ENCODE peak calls at places on chromosomes 1 and 21, in five cellular contexts. One of them, this sample, is unnamed. For H3K4me1, the result is how much of the 10 kb centered on the place peaks cover.

GRCh38 chr1:181083842-181084605 is 4.5 kb upstream of the IER5 start:
- DNase-seq in adrenal gland: peak
- DNase-seq in stomach: peak
- DNase-seq in tibial nerve: peak
- DNase-seq in prostate gland: no peak
- DNase-seq in this sample: no peak

GRCh38 chr21:14554948-14555347 is 8.8 kb upstream of the SAMSN1 start:
- DNase-seq in adrenal gland: no peak
- DNase-seq in stomach: no peak
- DNase-seq in tibial nerve: no peak
- DNase-seq in prostate gland: no peak
- DNase-seq in this sample: no peak

GRCh38 chr1:18870325-18870865 is 10.9 kb upstream of the TAS1R2 start:
- DNase-seq in adrenal gland: no peak
- DNase-seq in stomach: peak
- DNase-seq in tibial nerve: no peak
- DNase-seq in prostate gland: no peak
- DNase-seq in this sample: no peak

GRCh38 chr1:202589190-202589680 is 121.0 kb downstream of the SYT2 start:
- DNase-seq in adrenal gland: peak
- DNase-seq in stomach: peak
- DNase-seq in tibial nerve: peak
- DNase-seq in prostate gland: no peak
- DNase-seq in this sample: peak

GRCh38 chr1:227003163-227003562 is 63.1 kb downstream of the COQ8A start:
- DNase-seq in adrenal gland: no peak
- DNase-seq in stomach: no peak
- DNase-seq in tibial nerve: no peak
- DNase-seq in prostate gland: no peak
- DNase-seq in this sample: no peak

GRCh38 chr1:191993549-191993948 is 164.7 kb upstream of the RGS18 start:
- DNase-seq in adrenal gland: no peak
- DNase-seq in stomach: no peak
- DNase-seq in tibial nerve: no peak
- DNase-seq in prostate gland: no peak
- DNase-seq in this sample: no peak

GRCh38 chr1:185694081-185694480 is 40.1 kb upstream of the HMCN1 start:
- DNase-seq in adrenal gland: peak
- DNase-seq in stomach: no peak
- DNase-seq in tibial nerve: no peak
- DNase-seq in prostate gland: no peak
- DNase-seq in this sample: no peak

GRCh38 chr1:190168893-190169292 is 308.8 kb downstream of the BRINP3 start:
- DNase-seq in adrenal gland: no peak
- DNase-seq in stomach: no peak
- DNase-seq in tibial nerve: no peak
- DNase-seq in prostate gland: no peak
- DNase-seq in this sample: no peak

GRCh38 chr1:53804791-53805505 is 33.1 kb downstream of the NDC1 start:
- DNase-seq in adrenal gland: no peak
- DNase-seq in stomach: no peak
- DNase-seq in tibial nerve: no peak
- DNase-seq in prostate gland: no peak
- DNase-seq in this sample: no peak

GRCh38 chr1:160777486-160778089 is 18.4 kb upstream of the LY9 start:
- DNase-seq in adrenal gland: no peak
- DNase-seq in stomach: peak
- DNase-seq in tibial nerve: no peak
- DNase-seq in prostate gland: peak
- DNase-seq in this sample: no peak

GRCh38 chr1:4691766-4692405 is 37.5 kb downstream of the AJAP1 start:
- DNase-seq in adrenal gland: no peak
- DNase-seq in stomach: no peak
- DNase-seq in tibial nerve: no peak
- DNase-seq in prostate gland: no peak
- DNase-seq in this sample: no peak

GRCh38 chr1:216499581-216500272 is 76.5 kb upstream of the USH2A start:
- DNase-seq in adrenal gland: no peak
- DNase-seq in stomach: no peak
- DNase-seq in tibial nerve: no peak
- DNase-seq in prostate gland: no peak
- DNase-seq in this sample: no peak

DNA sequence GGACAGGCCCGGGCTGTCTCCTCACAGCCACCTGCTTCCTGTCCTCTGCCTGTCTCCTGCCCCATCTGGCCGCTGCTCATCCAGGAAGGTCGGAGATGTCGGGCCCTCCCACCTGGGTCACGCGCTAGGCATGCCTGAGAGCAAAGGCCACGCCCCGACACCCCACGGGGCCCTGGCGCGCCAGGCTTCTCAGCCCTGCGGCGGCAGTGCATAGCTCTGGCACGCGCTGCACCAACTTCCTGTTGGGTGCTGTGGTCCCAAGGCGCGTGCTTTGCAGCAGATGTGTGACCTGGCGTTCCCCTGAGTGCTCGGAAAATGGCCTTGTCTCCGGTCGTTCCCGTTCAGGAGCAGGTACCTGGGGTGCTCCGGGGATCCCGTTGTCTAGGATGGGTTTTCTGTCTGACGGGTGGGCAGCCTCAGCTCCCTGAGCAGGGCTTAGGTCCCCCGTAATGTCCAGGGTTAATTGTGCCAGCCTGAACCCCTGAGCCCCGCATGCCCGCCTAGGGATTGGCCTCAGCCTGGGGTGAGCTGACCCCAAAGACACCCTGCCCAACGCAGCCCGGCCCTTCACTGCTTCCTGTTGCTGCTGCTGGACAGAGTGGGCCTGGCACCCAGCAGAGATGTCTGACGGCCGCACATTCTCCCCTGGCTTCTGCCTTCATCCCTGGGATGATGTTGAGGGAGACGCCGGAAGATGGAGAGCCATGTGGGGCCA is 19.4 kb upstream of the KCNAB2 start:
- DNase-seq in adrenal gland: peak
- DNase-seq in stomach: peak
- DNase-seq in tibial nerve: peak
- DNase-seq in prostate gland: peak
- DNase-seq in this sample: peak
- TF ChIP-seq POLR2A in adrenal gland: no peak
- TF ChIP-seq POLR2A in stomach: no peak
- TF ChIP-seq POLR2A in tibial nerve: no peak
- TF ChIP-seq POLR2A in prostate gland: peak
- TF ChIP-seq POLR2A in this sample: no peak

GRCh38 chr1:17559618-17560419 is 20.3 kb downstream of the ARHGEF10L start:
- DNase-seq in adrenal gland: no peak
- DNase-seq in stomach: peak
- DNase-seq in tibial nerve: no peak
- DNase-seq in prostate gland: no peak
- DNase-seq in this sample: no peak

GRCh38 chr1:17562375-17562774 is 22.9 kb downstream of the ARHGEF10L start:
- DNase-seq in adrenal gland: no peak
- DNase-seq in stomach: no peak
- DNase-seq in tibial nerve: no peak
- DNase-seq in prostate gland: no peak
- DNase-seq in this sample: no peak

GRCh38 chr1:17558954-17559617 is 19.6 kb downstream of the ARHGEF10L start:
- DNase-seq in adrenal gland: peak
- DNase-seq in stomach: no peak
- DNase-seq in tibial nerve: no peak
- DNase-seq in prostate gland: no peak
- DNase-seq in this sample: no peak

GRCh38 chr1:17561561-17561985 is 22.1 kb downstream of the ARHGEF10L start:
- DNase-seq in adrenal gland: peak
- DNase-seq in stomach: peak
- DNase-seq in tibial nerve: no peak
- DNase-seq in prostate gland: no peak
- DNase-seq in this sample: no peak

DNA sequence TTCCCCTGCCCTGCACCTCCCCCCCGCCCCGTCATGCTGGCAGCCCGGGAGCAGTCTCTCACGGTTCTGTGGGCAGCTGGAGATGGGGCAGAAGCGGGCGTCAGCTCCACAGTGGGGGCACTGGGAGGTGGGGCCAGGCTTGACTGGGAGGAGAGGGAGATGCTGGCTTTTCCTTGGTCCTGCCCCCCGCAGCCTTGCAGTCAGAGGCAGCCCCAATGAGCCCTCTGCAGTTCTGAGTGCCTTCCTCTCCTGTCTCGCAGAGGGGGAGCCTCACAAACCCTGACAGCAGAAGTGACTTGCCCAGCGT is 21.7 kb downstream of the ARHGEF10L start:
- DNase-seq in adrenal gland: no peak
- DNase-seq in stomach: no peak
- DNase-seq in tibial nerve: no peak
- DNase-seq in prostate gland: no peak
- DNase-seq in this sample: no peak
- H3K4me1 ChIP-seq in adrenal gland: under half
- H3K4me1 ChIP-seq in stomach: half or more
- H3K4me1 ChIP-seq in tibial nerve: under half
- H3K4me1 ChIP-seq in prostate gland: under half
- H3K4me1 ChIP-seq in this sample: half or more

DNA sequence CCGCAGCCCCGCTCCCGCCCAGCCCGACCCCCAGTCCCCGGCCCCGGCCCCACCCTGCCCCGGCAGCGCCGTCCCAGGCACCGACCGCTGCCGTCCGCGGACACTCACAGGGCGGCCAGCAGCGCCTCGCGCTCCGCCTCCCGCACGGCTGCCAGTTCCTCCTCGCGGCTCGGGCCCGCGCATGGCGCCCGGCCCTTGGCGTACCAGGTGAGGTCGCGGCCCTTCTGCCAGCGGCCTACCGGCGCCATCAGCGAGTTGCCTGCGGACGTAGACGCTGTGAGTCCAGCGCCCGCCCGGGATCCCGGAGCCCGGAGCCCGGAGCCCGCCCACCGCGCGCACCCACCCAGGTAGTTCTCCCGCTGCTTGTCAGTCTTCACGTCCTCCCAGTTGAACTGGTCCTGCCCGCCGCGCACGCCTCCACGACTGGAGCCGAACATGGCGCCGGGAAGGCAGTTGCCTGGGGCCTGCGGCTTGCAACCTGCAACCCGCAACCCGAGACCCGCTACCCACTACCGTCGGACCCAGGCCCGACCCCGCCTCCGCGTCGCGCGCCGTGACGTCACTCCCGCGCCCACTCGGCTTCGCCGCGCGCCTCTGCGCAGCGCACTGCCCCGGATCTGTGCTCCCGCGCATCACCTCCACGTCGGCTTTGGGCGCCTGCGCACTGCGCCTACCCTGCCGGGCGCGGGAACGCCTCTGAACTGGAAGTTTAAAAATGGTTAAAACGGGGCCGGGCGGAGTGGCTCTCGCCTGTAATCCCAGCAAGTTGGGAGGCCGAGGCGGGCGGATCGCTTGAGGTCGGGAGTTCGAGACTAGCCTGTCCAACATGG is at the start of gene C1orf35:
- DNase-seq in adrenal gland: peak
- DNase-seq in stomach: peak
- DNase-seq in tibial nerve: peak
- DNase-seq in prostate gland: peak
- DNase-seq in this sample: peak
- TF ChIP-seq POLR2A in adrenal gland: peak
- TF ChIP-seq POLR2A in stomach: no peak
- TF ChIP-seq POLR2A in tibial nerve: peak
- TF ChIP-seq POLR2A in prostate gland: peak
- TF ChIP-seq POLR2A in this sample: no peak

DNA sequence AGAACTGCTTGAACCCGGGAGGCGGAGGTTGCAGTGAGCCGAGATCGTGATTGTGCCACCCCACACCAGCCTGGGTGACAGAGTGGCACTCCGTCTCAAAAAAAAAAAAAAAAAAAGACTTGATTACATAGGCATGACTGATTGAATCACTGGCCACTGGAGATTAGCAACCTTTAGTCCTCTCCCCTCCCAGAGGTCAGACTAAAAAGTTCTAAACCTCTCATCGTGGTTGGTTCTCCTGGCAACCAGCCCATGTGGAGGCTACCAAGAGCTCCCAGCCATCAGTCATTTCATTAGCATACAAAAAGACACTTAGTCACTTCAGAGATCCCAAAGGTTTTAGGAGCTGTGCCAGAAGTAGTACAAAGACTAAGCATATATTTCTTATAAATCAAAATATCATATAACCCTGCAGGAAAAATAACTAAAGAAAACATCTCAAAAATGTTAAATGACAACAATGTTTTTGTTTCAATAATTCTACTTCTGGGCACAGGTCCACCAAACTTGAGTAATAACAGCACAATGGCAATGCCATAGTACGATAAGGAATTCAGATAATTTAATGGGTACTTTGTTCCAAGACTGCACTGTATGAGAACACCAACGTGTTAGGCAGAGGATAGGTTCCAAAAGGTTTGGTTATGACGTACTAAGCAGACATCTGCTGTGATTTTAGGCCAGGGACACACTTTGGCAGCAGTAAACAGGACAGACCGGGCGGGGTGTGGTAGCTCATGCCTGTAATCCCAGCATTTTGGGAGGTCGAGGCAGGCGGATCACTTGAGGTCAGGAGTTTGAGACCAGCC is 18.1 kb downstream of the USP48 start:
- DNase-seq in adrenal gland: peak
- DNase-seq in stomach: peak
- DNase-seq in tibial nerve: peak
- DNase-seq in prostate gland: peak
- DNase-seq in this sample: no peak
- H3K4me1 ChIP-seq in adrenal gland: under half
- H3K4me1 ChIP-seq in stomach: half or more
- H3K4me1 ChIP-seq in tibial nerve: under half
- H3K4me1 ChIP-seq in prostate gland: under half
- H3K4me1 ChIP-seq in this sample: half or more

GRCh38 chr1:28735961-28736449 is 735 bp upstream of the YTHDF2 start:
- DNase-seq in adrenal gland: no peak
- DNase-seq in stomach: no peak
- DNase-seq in tibial nerve: no peak
- DNase-seq in prostate gland: no peak
- DNase-seq in this sample: no peak

GRCh38 chr1:28740118-28740517 is 3.4 kb downstream of the YTHDF2 start:
- DNase-seq in adrenal gland: no peak
- DNase-seq in stomach: no peak
- DNase-seq in tibial nerve: no peak
- DNase-seq in prostate gland: peak
- DNase-seq in this sample: no peak

GRCh38 chr1:28737245-28738137 is 751 bp downstream of the YTHDF2 start:
- DNase-seq in adrenal gland: peak
- DNase-seq in stomach: peak
- DNase-seq in tibial nerve: no peak
- DNase-seq in prostate gland: peak
- DNase-seq in this sample: no peak

DNA sequence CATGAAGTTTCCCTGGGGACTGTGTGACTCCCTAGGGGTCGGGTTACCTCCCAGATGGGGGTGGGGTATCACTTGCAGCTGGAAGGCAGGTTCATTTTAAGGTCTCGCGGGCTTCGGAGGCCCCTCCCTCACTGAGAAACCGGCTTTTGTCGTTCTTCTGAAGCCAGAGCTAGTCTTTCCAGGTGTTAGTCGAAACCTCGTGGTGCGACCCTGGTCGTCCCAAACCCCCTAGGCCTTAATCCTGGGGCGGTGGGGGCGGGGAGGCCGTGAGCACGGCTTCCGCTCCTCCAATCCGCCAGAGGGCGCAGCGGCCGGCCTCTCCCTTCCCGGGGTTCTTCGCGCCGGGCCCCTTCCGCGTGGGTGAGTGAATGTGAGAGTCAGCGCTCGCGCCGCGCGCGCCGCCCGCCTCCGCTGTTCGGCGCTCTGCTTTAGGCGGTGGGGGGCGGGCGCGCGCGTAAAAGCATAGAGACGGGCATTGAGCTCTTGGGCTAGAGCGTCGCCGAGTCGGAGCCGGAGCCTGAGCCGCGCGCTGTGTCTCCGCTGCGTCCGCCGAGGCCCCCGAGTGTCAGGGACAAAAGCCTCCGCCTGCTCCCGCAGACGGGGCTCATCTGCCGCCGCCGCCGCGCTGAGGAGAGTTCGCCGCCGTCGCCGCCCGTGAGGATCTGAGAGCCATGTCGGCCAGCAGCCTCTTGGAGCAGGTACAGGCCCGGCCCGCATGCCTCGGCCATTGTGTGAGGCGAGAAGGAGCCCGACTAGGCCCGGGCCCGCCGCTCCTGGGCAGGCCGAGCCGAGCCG is at the start of gene YTHDF2:
- DNase-seq in adrenal gland: peak
- DNase-seq in stomach: peak
- DNase-seq in tibial nerve: peak
- DNase-seq in prostate gland: peak
- DNase-seq in this sample: peak
- TF ChIP-seq POLR2A in adrenal gland: peak
- TF ChIP-seq POLR2A in stomach: peak
- TF ChIP-seq POLR2A in tibial nerve: peak
- TF ChIP-seq POLR2A in prostate gland: peak
- TF ChIP-seq POLR2A in this sample: peak